ENCODE peak calls at places on chromosome 19, in six cellular contexts. Z is activated B cell treated with CpG ODN at 0.5 μM for 24 hours; T is heart left ventricle; F is CD8-positive, alpha-beta T cell; V is endothelial cell; M is lower leg skin. X is an unnamed sample.

GRCh38 chr19:47155141-47155540 is 24.5 kb downstream of the SAE1 start:
- DNase-seq in F (no peak), M (no peak), Z (no peak), V (no peak), T (peak; percentile 13), X (no peak)

GRCh38 chr19:15905026-15905425 is 7.2 kb upstream of the CYP4F2 start:
- DNase-seq in T (no peak), V (no peak), M (no peak), F (no peak), Z (no peak), X (no peak)

GRCh38 chr19:29694669-29695627 is 20.1 kb downstream of the C19orf12 start:
- DNase-seq in T (peak; percentile 72), V (peak; percentile 86), Z (peak; percentile 69), M (peak; percentile 96), F (peak; percentile 83), X (peak; percentile 77)

GRCh38 chr19:5880604-5881078 is 10.3 kb upstream of the FUT5 start:
- DNase-seq in V (no peak), Z (no peak), F (no peak), T (peak; percentile 77), M (no peak), X (no peak)

GRCh38 chr19:42301646-42302204 is at the start of gene PRR19:
- DNase-seq in Z (no peak), M (no peak), V (no peak), T (no peak), F (no peak), X (no peak)

GRCh38 chr19:33508941-33509614 is 12.5 kb downstream of the PEPD start:
- DNase-seq in T (no peak), F (no peak), V (no peak), M (no peak), Z (no peak), X (no peak)

GRCh38 chr19:13765395-13766094 is 1.2 kb downstream of the MRI1 start:
- DNase-seq in M (no peak), T (no peak), V (no peak), F (no peak), Z (no peak), X (no peak)

GRCh38 chr19:27774827-27775226 is 1438.1 kb downstream of the UQCRFS1 start:
- DNase-seq in F (no peak), V (no peak), M (no peak), T (no peak), Z (no peak), X (no peak)

GRCh38 chr19:17260842-17261325 is 3.7 kb downstream of the USHBP1 start:
- DNase-seq in V (peak; percentile 77), T (peak; percentile 73), M (peak; percentile 96), F (peak; percentile 90), Z (peak; percentile 83), X (peak; percentile 86)

GRCh38 chr19:12828494-12828893 is 5.9 kb downstream of the RTBDN start:
- DNase-seq in V (peak; percentile 41), Z (no peak), F (no peak), T (no peak), M (no peak), X (peak; percentile 35)

GRCh38 chr19:30342901-30343300 is 29.3 kb upstream of the ZNF536 start:
- DNase-seq in M (peak; percentile 52), T (no peak), F (no peak), V (no peak), Z (no peak), X (no peak)

GRCh38 chr19:48896191-48896720 is 2.3 kb downstream of the TULP2 start:
- DNase-seq in M (peak; percentile 91), V (no peak), Z (peak; percentile 50), T (peak; percentile 71), F (peak; percentile 43), X (no peak)

GRCh38 chr19:50181121-50181520 is 18.0 kb upstream of the IZUMO2 start:
- DNase-seq in M (no peak), T (no peak), Z (no peak), V (no peak), F (no peak), X (no peak)

GRCh38 chr19:37077615-37077928 is 661 bp upstream of the ZNF420 start:
- DNase-seq in Z (no peak), F (no peak), M (no peak), V (no peak), T (no peak), X (no peak)

GRCh38 chr19:39867952-39868351 is 21.8 kb upstream of the FBL start:
- DNase-seq in M (no peak), V (no peak), Z (no peak), T (no peak), F (no peak), X (no peak)
- TF ChIP-seq CTCF in M (no peak), V (no peak), Z (no peak), T (no peak), F (no peak), X (no peak)

GRCh38 chr19:1818549-1819195 is 6.6 kb upstream of the ATP8B3 start:
- DNase-seq in V (no peak), F (no peak), M (no peak), Z (no peak), T (no peak), X (no peak)

GRCh38 chr19:1822210-1822609 is 10.1 kb upstream of the ATP8B3 start:
- DNase-seq in F (no peak), T (no peak), Z (no peak), V (no peak), M (no peak), X (no peak)

GRCh38 chr19:1817553-1818179 is 5.6 kb upstream of the ATP8B3 start:
- DNase-seq in F (no peak), Z (no peak), M (no peak), V (no peak), T (no peak), X (no peak)

GRCh38 chr19:1819211-1819975 is 7.3 kb upstream of the ATP8B3 start:
- DNase-seq in V (no peak), T (no peak), M (no peak), Z (no peak), F (no peak), X (no peak)

GRCh38 chr19:1819976-1820255 is 7.8 kb upstream of the ATP8B3 start:
- DNase-seq in T (no peak), F (no peak), V (no peak), M (no peak), Z (no peak), X (no peak)
- TF ChIP-seq CTCF in T (no peak), F (no peak), V (no peak), M (no peak), Z (no peak), X (no peak)

GRCh38 chr19:40805258-40805868 is 6.4 kb downstream of the EGLN2 start:
- DNase-seq in V (no peak), T (no peak), F (peak; percentile 61), Z (no peak), M (no peak), X (no peak)

GRCh38 chr19:40808497-40808896 is 9.5 kb downstream of the EGLN2 start:
- DNase-seq in T (no peak), M (no peak), Z (no peak), V (no peak), F (no peak), X (no peak)

GRCh38 chr19:40808021-40808325 is 9.0 kb downstream of the EGLN2 start:
- DNase-seq in F (no peak), Z (no peak), M (no peak), V (no peak), T (no peak), X (no peak)

GRCh38 chr19:40806385-40807146 is 7.6 kb downstream of the EGLN2 start:
- DNase-seq in V (peak; percentile 95), M (peak; percentile 96), F (peak; percentile 81), T (peak; percentile 90), Z (peak; percentile 60), X (no peak)

GRCh38 chr19:40807147-40808020 is 8.4 kb downstream of the EGLN2 start:
- DNase-seq in Z (no peak), F (peak; percentile 22), T (no peak), M (no peak), V (peak; percentile 47), X (peak; percentile 78)
- TF ChIP-seq CTCF in Z (no peak), F (peak; percentile 44), T (no peak), M (no peak), V (peak; percentile 37), X (peak; percentile 41)

GRCh38 chr19:57583521-57584416 is at the start of gene ZIK1:
- DNase-seq in T (peak; percentile 95), F (peak; percentile 88), V (peak; percentile 76), Z (peak; percentile 75), M (peak; percentile 97), X (no peak)
- TF ChIP-seq CTCF in T (peak; percentile 23), F (peak; percentile 12), V (no peak), Z (no peak), M (no peak), X (no peak)

X was measured in Calu3.